ENCODE peak calls at places on chromosomes 4 and X, in nine cellular contexts. F, V, W, S, L, X, M, E and K are unnamed samples.

GRCh38 chr4:75834095-75834771 is 68.0 kb downstream of the PPEF2 start:
- DNase-seq in F (no peak), V (no peak), W (no peak), S (no peak), L (no peak), X (no peak), M (no peak), E (no peak), K (no peak)

GRCh38 chrX:43493751-43494150 is 162.3 kb upstream of the MAOA start:
- DNase-seq in F (no peak), V (no peak), W (no peak), S (no peak), L (no peak), X (no peak), M (no peak), E (no peak), K (no peak)

GRCh38 chr4:16669036-16669435 is 229.4 kb downstream of the LDB2 start:
- DNase-seq in F (no peak), V (no peak), W (no peak), S (no peak), L (no peak), X (peak; percentile 45), M (no peak), E (no peak), K (no peak)

GRCh38 chr4:175540151-175540550 is 271.9 kb downstream of the GPM6A start:
- DNase-seq in F (no peak), V (no peak), W (no peak), S (no peak), L (no peak), X (no peak), M (no peak), E (no peak), K (no peak)

GRCh38 chrX:136495043-136495442 is 2.3 kb upstream of the HTATSF1 start:
- DNase-seq in F (no peak), V (no peak), W (no peak), S (no peak), L (no peak), X (no peak), M (no peak), E (no peak), K (no peak)

GRCh38 chrX:39149761-39150160 is 348.5 kb downstream of the MID1IP1 start:
- DNase-seq in F (peak; percentile 39), V (peak; percentile 2), W (no peak), S (peak; percentile 35), L (peak; percentile 34), X (peak; percentile 40), M (peak; percentile 76), E (peak; percentile 47), K (peak; percentile 83)

GRCh38 chrX:34658316-34658715 is 1.2 kb upstream of the TMEM47 start:
- DNase-seq in F (no peak), V (no peak), W (no peak), S (no peak), L (no peak), X (peak; percentile 40), M (no peak), E (no peak), K (no peak)

GRCh38 chr4:54781771-54782170 is 124.0 kb downstream of the KIT start:
- DNase-seq in F (no peak), V (no peak), W (no peak), S (no peak), L (no peak), X (no peak), M (no peak), E (no peak), K (no peak)

GRCh38 chr4:183337833-183338232 is 15.6 kb upstream of the CLDN24 start:
- DNase-seq in F (no peak), V (no peak), W (no peak), S (no peak), L (no peak), X (no peak), M (no peak), E (no peak), K (no peak)

GRCh38 chr4:98938386-98938785 is 9.5 kb upstream of the EIF4E start:
- DNase-seq in F (peak; percentile 15), V (no peak), W (no peak), S (no peak), L (no peak), X (peak; percentile 62), M (no peak), E (no peak), K (no peak)

GRCh38 chr4:35538807-35539206 is 705.5 kb downstream of the ARAP2 start:
- DNase-seq in F (no peak), V (no peak), W (no peak), S (no peak), L (no peak), X (no peak), M (no peak), E (no peak), K (no peak)

GRCh38 chrX:134622813-134623185 is 35.5 kb downstream of the PLAC1 start:
- DNase-seq in F (no peak), V (no peak), W (no peak), S (no peak), L (no peak), X (no peak), M (no peak), E (no peak), K (no peak)

GRCh38 chr4:94806376-94806775 is 48.6 kb downstream of the BMPR1B start:
- DNase-seq in F (no peak), V (no peak), W (no peak), S (no peak), L (no peak), X (peak; percentile 30), M (no peak), E (no peak), K (no peak)

GRCh38 chrX:44580466-44580865 is 37.8 kb upstream of the FUNDC1 start:
- DNase-seq in F (no peak), V (no peak), W (no peak), S (no peak), L (no peak), X (peak; percentile 81), M (no peak), E (no peak), K (no peak)

GRCh38 chr4:73589261-73589847 is 30.9 kb downstream of the RASSF6 start:
- DNase-seq in F (no peak), V (no peak), W (no peak), S (no peak), L (no peak), X (peak; percentile 85), M (no peak), E (peak; percentile 83), K (no peak)

GRCh38 chr4:6198278-6198677 is 2.1 kb downstream of the JAKMIP1 start:
- DNase-seq in F (no peak), V (no peak), W (no peak), S (no peak), L (no peak), X (no peak), M (peak; percentile 24), E (no peak), K (no peak)

GRCh38 chr4:3409571-3410091 is 32.1 kb upstream of the HGFAC start:
- DNase-seq in F (no peak), V (no peak), W (no peak), S (no peak), L (no peak), X (no peak), M (no peak), E (no peak), K (no peak)

GRCh38 chr4:53196872-53197759 is 168.7 kb downstream of the SCFD2 start:
- DNase-seq in F (peak; percentile 78), V (no peak), W (peak; percentile 62), S (no peak), L (peak; percentile 32), X (peak; percentile 90), M (no peak), E (peak; percentile 85), K (no peak)

GRCh38 chr4:81215219-81215892 is at the start of gene PRKG2:
- DNase-seq in F (no peak), V (no peak), W (no peak), S (no peak), L (no peak), X (no peak), M (no peak), E (no peak), K (no peak)

GRCh38 chr4:157291071-157291470 is 70.5 kb downstream of the GRIA2 start:
- DNase-seq in F (no peak), V (no peak), W (no peak), S (no peak), L (no peak), X (no peak), M (no peak), E (no peak), K (no peak)

GRCh38 chr4:39976945-39977488 is 694 bp downstream of the PDS5A start:
- DNase-seq in F (peak; percentile 50), V (no peak), W (peak; percentile 17), S (peak; percentile 40), L (peak; percentile 71), X (no peak), M (peak; percentile 71), E (peak; percentile 60), K (no peak)

GRCh38 chrX:125205918-125206665 is 113.6 kb upstream of the TEX13C start:
- DNase-seq in F (no peak), V (no peak), W (no peak), S (no peak), L (no peak), X (no peak), M (peak; percentile 46), E (no peak), K (peak; percentile 45)

GRCh38 chrX:13518126-13518525 is 51.3 kb upstream of the EGFL6 start:
- DNase-seq in F (no peak), V (no peak), W (no peak), S (no peak), L (no peak), X (no peak), M (no peak), E (no peak), K (no peak)

GRCh38 chr4:145731026-145731425 is 51.1 kb downstream of the C4orf51 start:
- DNase-seq in F (peak; percentile 8), V (no peak), W (no peak), S (no peak), L (no peak), X (peak; percentile 90), M (no peak), E (no peak), K (no peak)

GRCh38 chrX:103063191-103063845 is 653 bp downstream of the BEX1 start:
- DNase-seq in F (peak; percentile 30), V (no peak), W (no peak), S (no peak), L (no peak), X (peak; percentile 12), M (peak; percentile 54), E (no peak), K (peak; percentile 61)

GRCh38 chr4:65868096-65868824 is 198.0 kb upstream of the EPHA5 start:
- DNase-seq in F (no peak), V (no peak), W (no peak), S (no peak), L (no peak), X (no peak), M (no peak), E (no peak), K (no peak)

GRCh38 chr4:151917145-151917775 is 156.5 kb upstream of the GATB start:
- DNase-seq in F (no peak), V (no peak), W (no peak), S (no peak), L (no peak), X (no peak), M (no peak), E (no peak), K (no peak)

GRCh38 chr4:3284734-3285557 is 7.9 kb upstream of the RGS12 start:
- DNase-seq in F (no peak), V (no peak), W (no peak), S (no peak), L (no peak), X (no peak), M (no peak), E (no peak), K (no peak)

GRCh38 chr4:152697284-152698011 is 17.7 kb upstream of the TMEM154 start:
- DNase-seq in F (no peak), V (no peak), W (no peak), S (no peak), L (no peak), X (no peak), M (no peak), E (no peak), K (no peak)